ENCODE peak calls at places on chromosomes 5 and 9, in six cellular contexts. One of them, this sample, is unnamed.

GRCh38 chr9:108521063-108521462 is 334.7 kb downstream of the ACTL7B start:
- DNase-seq in HepG2: no peak
- DNase-seq in K562: no peak
- DNase-seq in GM12878: no peak
- DNase-seq in GM12892: no peak
- DNase-seq in H1: no peak
- DNase-seq in this sample: no peak

GRCh38 chr5:150043657-150044333 is 42.6 kb downstream of the CSF1R start:
- DNase-seq in GM12892: no peak
- DNase-seq in GM12878: no peak
- DNase-seq in K562: no peak
- DNase-seq in HepG2: no peak
- DNase-seq in H1: no peak
- DNase-seq in this sample: no peak

GRCh38 chr5:170307575-170308465 is 10.2 kb upstream of the LCP2 start:
- DNase-seq in GM12878: no peak
- DNase-seq in HepG2: no peak
- DNase-seq in GM12892: no peak
- DNase-seq in K562: peak; percentile 51
- DNase-seq in H1: no peak
- DNase-seq in this sample: no peak

GRCh38 chr9:137028281-137029057 is 432 bp upstream of the ABCA2 start:
- DNase-seq in GM12892: peak; percentile 70
- DNase-seq in H1: no peak
- DNase-seq in GM12878: no peak
- DNase-seq in HepG2: no peak
- DNase-seq in K562: peak; percentile 92
- DNase-seq in this sample: peak; percentile 70

GRCh38 chr9:98010450-98010849 is 27.3 kb downstream of the ANP32B start:
- DNase-seq in GM12892: peak; percentile 28
- DNase-seq in GM12878: no peak
- DNase-seq in H1: no peak
- DNase-seq in K562: peak; percentile 38
- DNase-seq in HepG2: no peak
- DNase-seq in this sample: peak; percentile 42

GRCh38 chr5:128775537-128775936 is 189.8 kb upstream of the SLC27A6 start:
- DNase-seq in GM12878: no peak
- DNase-seq in H1: no peak
- DNase-seq in HepG2: no peak
- DNase-seq in K562: no peak
- DNase-seq in GM12892: no peak
- DNase-seq in this sample: no peak

GRCh38 chr5:115284021-115284420 is 12.4 kb downstream of the CCDC112 start:
- DNase-seq in GM12878: no peak
- DNase-seq in HepG2: no peak
- DNase-seq in GM12892: no peak
- DNase-seq in K562: no peak
- DNase-seq in H1: no peak
- DNase-seq in this sample: no peak

GRCh38 chr9:38414040-38414723 is 10.1 kb downstream of the IGFBPL1 start:
- DNase-seq in GM12878: no peak
- DNase-seq in HepG2: no peak
- DNase-seq in GM12892: no peak
- DNase-seq in H1: no peak
- DNase-seq in K562: no peak
- DNase-seq in this sample: no peak

GRCh38 chr5:59358497-59358896 is 535.0 kb downstream of the PDE4D start:
- DNase-seq in HepG2: no peak
- DNase-seq in K562: no peak
- DNase-seq in H1: no peak
- DNase-seq in GM12892: no peak
- DNase-seq in GM12878: no peak
- DNase-seq in this sample: no peak

GRCh38 chr9:94005272-94005901 is 50.2 kb upstream of the BARX1 start:
- DNase-seq in GM12892: no peak
- DNase-seq in GM12878: no peak
- DNase-seq in HepG2: no peak
- DNase-seq in H1: no peak
- DNase-seq in K562: no peak
- DNase-seq in this sample: no peak

GRCh38 chr5:36507332-36507952 is 99.0 kb upstream of the SLC1A3 start:
- DNase-seq in H1: no peak
- DNase-seq in K562: peak; percentile 87
- DNase-seq in GM12892: peak; percentile 31
- DNase-seq in HepG2: peak; percentile 59
- DNase-seq in GM12878: peak; percentile 3
- DNase-seq in this sample: peak; percentile 23

GRCh38 chr5:152218694-152219093 is 186.4 kb downstream of the NMUR2 start:
- DNase-seq in GM12878: no peak
- DNase-seq in K562: no peak
- DNase-seq in H1: no peak
- DNase-seq in GM12892: no peak
- DNase-seq in HepG2: peak; percentile 1
- DNase-seq in this sample: no peak

GRCh38 chr9:75985515-75985914 is 95.0 kb downstream of the PCSK5 start:
- DNase-seq in GM12878: no peak
- DNase-seq in GM12892: no peak
- DNase-seq in H1: no peak
- DNase-seq in HepG2: no peak
- DNase-seq in K562: no peak
- DNase-seq in this sample: no peak

GRCh38 chr5:143569213-143569663 is 165.8 kb upstream of the NR3C1 start:
- DNase-seq in GM12878: no peak
- DNase-seq in K562: no peak
- DNase-seq in HepG2: peak; percentile 82
- DNase-seq in H1: no peak
- DNase-seq in GM12892: no peak
- DNase-seq in this sample: no peak

GRCh38 chr5:180026320-180026719 is 45.2 kb downstream of the RNF130 start:
- DNase-seq in GM12892: no peak
- DNase-seq in H1: no peak
- DNase-seq in HepG2: peak; percentile 30
- DNase-seq in GM12878: no peak
- DNase-seq in K562: peak; percentile 32
- DNase-seq in this sample: no peak

GRCh38 chr9:33249087-33249657 is 9.2 kb downstream of the SPINK4 start:
- DNase-seq in HepG2: no peak
- DNase-seq in K562: no peak
- DNase-seq in H1: no peak
- DNase-seq in GM12878: no peak
- DNase-seq in GM12892: no peak
- DNase-seq in this sample: no peak

GRCh38 chr5:53262348-53262970 is 152.9 kb upstream of the MOCS2 start:
- DNase-seq in H1: no peak
- DNase-seq in GM12878: no peak
- DNase-seq in K562: peak; percentile 14
- DNase-seq in HepG2: peak; percentile 2
- DNase-seq in GM12892: no peak
- DNase-seq in this sample: no peak

DNA sequence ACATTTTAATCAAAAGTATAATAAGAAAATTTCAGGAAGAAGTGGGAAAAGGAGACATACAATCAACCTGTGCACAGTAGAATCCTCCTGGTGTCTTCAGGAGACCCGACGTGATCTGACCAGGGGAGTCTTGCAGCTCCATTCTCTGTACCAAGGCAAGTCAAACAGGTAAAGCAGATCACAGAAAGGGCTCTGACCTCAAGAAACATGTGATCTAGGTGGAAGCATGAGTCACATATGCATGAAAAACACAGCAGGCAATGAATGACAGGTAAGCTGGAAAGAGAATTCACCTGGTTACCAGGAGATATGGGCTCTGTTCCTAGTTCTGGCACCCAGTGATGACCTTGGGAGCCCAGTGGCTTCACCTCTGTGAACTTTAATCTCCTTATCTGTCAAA is 19.4 kb upstream of the FABP6 start:
- DNase-seq in HepG2: no peak
- DNase-seq in GM12892: no peak
- DNase-seq in K562: no peak
- DNase-seq in GM12878: no peak
- DNase-seq in H1: no peak
- DNase-seq in this sample: no peak
- TF ChIP-seq POLR2A in HepG2: no peak
- TF ChIP-seq POLR2A in GM12892: no peak
- TF ChIP-seq POLR2A in K562: no peak
- TF ChIP-seq POLR2A in GM12878: no peak
- TF ChIP-seq POLR2A in H1: no peak
- TF ChIP-seq POLR2A in this sample: no peak

GRCh38 chr9:36731576-36731975 is 158.9 kb downstream of the MELK start:
- DNase-seq in HepG2: no peak
- DNase-seq in GM12878: peak; percentile 19
- DNase-seq in GM12892: no peak
- DNase-seq in K562: no peak
- DNase-seq in H1: no peak
- DNase-seq in this sample: no peak
- TF ChIP-seq TAF1 in HepG2: no peak
- TF ChIP-seq TAF1 in GM12878: no peak
- TF ChIP-seq TAF1 in GM12892: no peak
- TF ChIP-seq TAF1 in K562: no peak
- TF ChIP-seq TAF1 in H1: no peak
- TF ChIP-seq TAF1 in this sample: no peak

DNA sequence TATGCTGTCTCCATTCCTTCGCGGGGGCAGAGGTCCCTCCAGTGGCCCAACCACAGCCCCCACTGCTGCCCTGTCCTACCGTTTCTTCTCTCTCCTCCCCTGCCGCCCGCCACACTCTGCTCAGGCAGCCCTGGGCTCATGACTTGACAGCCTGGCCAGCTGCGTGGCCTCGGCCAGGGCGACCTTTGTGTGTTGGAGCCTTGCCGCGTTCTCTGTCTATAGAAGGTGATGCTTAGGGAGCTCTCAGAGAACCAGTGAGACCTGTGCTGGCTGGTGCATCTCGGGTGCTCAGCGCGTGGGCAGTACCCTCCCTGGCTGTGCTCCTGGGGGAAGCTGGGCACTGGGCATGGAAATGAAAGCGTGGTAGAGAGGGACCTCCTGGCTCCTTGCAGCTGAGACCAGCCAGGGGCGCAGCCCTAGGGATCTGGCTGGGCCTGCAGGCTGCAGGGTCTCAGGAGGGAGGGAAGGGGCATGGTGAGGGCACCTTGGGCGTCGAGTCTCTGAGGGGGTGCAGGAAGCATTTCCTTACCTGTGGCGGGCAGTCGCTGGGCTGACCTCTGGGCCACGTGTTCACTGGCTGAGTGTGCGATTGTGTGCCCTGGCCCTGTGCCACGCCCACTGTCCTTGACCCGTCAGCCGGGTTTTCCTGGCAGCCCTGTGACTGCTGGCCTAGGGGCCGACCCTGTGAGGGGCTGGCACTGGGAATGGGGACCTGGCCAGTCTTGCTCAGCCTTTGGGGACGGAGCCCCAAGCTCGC is 50.3 kb downstream of the RXRA start:
- DNase-seq in HepG2: peak; percentile 23
- DNase-seq in GM12892: no peak
- DNase-seq in K562: no peak
- DNase-seq in GM12878: no peak
- DNase-seq in H1: no peak
- DNase-seq in this sample: no peak
- TF ChIP-seq POLR2A in HepG2: no peak
- TF ChIP-seq POLR2A in GM12892: no peak
- TF ChIP-seq POLR2A in K562: no peak
- TF ChIP-seq POLR2A in GM12878: no peak
- TF ChIP-seq POLR2A in H1: no peak
- TF ChIP-seq POLR2A in this sample: no peak

DNA sequence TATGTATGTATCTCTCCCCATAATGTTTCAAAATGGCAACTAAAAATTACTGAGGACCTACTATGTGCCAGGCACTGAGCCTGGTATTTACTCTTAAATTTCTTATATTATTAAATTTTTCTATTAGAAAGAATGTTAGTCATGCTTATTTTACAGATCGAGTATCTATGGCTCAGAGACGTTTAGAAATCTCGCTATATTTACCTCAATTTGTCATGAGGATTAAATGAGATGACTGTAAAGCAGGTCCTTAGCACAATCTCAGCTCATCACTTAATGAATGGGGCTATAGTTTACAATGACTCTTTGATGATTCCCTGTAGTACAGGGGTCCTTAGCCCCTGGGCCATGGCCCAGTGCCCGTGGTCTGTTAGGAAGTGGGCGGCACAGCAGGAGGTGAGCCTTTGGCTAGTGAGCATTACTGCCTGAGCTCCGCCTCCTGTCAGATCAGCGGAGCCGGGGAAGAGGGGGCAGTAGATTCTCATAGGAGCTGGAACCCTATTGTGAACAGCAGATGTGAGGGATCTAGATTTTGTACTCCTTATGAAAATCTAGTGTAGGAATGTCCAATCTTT is 15.5 kb downstream of the ENC1 start:
- DNase-seq in H1: no peak
- DNase-seq in GM12892: no peak
- DNase-seq in HepG2: no peak
- DNase-seq in K562: no peak
- DNase-seq in GM12878: no peak
- DNase-seq in this sample: no peak
- TF ChIP-seq TAF1 in H1: no peak
- TF ChIP-seq TAF1 in GM12892: no peak
- TF ChIP-seq TAF1 in HepG2: no peak
- TF ChIP-seq TAF1 in K562: no peak
- TF ChIP-seq TAF1 in GM12878: no peak
- TF ChIP-seq TAF1 in this sample: no peak

GRCh38 chr5:134411546-134412266 is at the start of gene CDKN2AIPNL:
- DNase-seq in HepG2: peak; percentile 72
- DNase-seq in H1: peak; percentile 59
- DNase-seq in GM12878: peak; percentile 34
- DNase-seq in GM12892: peak; percentile 94
- DNase-seq in K562: peak; percentile 89
- DNase-seq in this sample: peak; percentile 92
- TF ChIP-seq POLR2A in HepG2: peak; percentile 85
- TF ChIP-seq POLR2A in H1: peak; percentile 84
- TF ChIP-seq POLR2A in GM12878: peak; percentile 94
- TF ChIP-seq POLR2A in GM12892: peak; percentile 91
- TF ChIP-seq POLR2A in K562: peak; percentile 95
- TF ChIP-seq POLR2A in this sample: peak; percentile 88

GRCh38 chr9:86703346-86703745 is 244.0 kb downstream of the GAS1 start:
- DNase-seq in HepG2: no peak
- DNase-seq in GM12892: no peak
- DNase-seq in K562: no peak
- DNase-seq in GM12878: no peak
- DNase-seq in H1: no peak
- DNase-seq in this sample: no peak
- TF ChIP-seq TAF1 in HepG2: no peak
- TF ChIP-seq TAF1 in GM12892: no peak
- TF ChIP-seq TAF1 in K562: no peak
- TF ChIP-seq TAF1 in GM12878: no peak
- TF ChIP-seq TAF1 in H1: no peak
- TF ChIP-seq TAF1 in this sample: no peak

DNA sequence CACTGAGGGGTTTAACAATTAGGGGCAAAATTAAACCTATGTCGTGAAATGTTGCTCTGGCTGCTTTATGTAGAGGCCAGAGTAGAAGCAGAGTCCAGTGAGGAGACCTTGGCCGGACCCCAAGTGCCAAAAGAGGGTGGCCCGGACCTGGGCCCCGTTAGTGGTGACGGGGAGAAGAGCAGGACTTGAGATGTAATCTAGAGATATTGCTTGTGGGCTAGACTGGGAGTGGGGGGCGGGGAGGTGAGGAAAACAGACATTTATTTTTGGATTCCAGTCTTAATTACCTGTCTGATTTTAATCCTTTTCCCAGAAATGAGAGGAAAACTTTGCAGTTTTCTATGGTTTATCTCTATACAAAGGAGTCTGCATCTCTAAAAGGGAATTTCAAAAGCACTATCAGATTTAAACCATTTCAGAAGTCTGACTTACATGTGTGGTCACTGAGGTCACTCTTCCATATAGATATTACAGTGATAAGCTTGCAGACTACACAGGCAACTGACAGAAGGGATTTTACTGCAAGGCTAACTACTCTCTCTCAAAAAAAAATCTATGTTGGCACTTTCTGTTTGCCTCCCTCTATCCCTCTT is 108.1 kb downstream of the MED27 start:
- DNase-seq in K562: no peak
- DNase-seq in H1: no peak
- DNase-seq in HepG2: no peak
- DNase-seq in GM12878: no peak
- DNase-seq in GM12892: no peak
- DNase-seq in this sample: no peak
- TF ChIP-seq POLR2A in K562: no peak
- TF ChIP-seq POLR2A in H1: no peak
- TF ChIP-seq POLR2A in HepG2: no peak
- TF ChIP-seq POLR2A in GM12878: no peak
- TF ChIP-seq POLR2A in GM12892: no peak
- TF ChIP-seq POLR2A in this sample: no peak